ENCODE peak calls at places on chromosomes 3 and 15, in four cellular contexts. One of them, this sample, is unnamed.

GRCh38 chr3:24128195-24129005 is 183.3 kb downstream of the NR1D2 start:
- DNase-seq in K562: no peak
- DNase-seq in GM12878: no peak
- DNase-seq in WTC11: no peak
- DNase-seq in this sample: no peak

GRCh38 chr3:107846282-107846852 is 244.5 kb downstream of the CD47 start:
- DNase-seq in GM12878: no peak
- DNase-seq in K562: peak
- DNase-seq in WTC11: peak
- DNase-seq in this sample: peak

GRCh38 chr3:21942328-21942727 is 191.3 kb upstream of the ZNF385D start:
- DNase-seq in WTC11: no peak
- DNase-seq in K562: no peak
- DNase-seq in GM12878: no peak
- DNase-seq in this sample: no peak

GRCh38 chr15:44495562-44495961 is 41.4 kb upstream of the EIF3J start:
- DNase-seq in GM12878: no peak
- DNase-seq in WTC11: no peak
- DNase-seq in K562: no peak
- DNase-seq in this sample: no peak

GRCh38 chr3:30747771-30748281 is 141.4 kb downstream of the TGFBR2 start:
- DNase-seq in K562: no peak
- DNase-seq in GM12878: no peak
- DNase-seq in WTC11: no peak
- DNase-seq in this sample: peak

GRCh38 chr15:100940785-100941379 is 21.7 kb downstream of the LRRK1 start:
- DNase-seq in K562: no peak
- DNase-seq in GM12878: no peak
- DNase-seq in WTC11: no peak
- DNase-seq in this sample: no peak

GRCh38 chr3:161423911-161424522 is 52.7 kb upstream of the SPTSSB start:
- DNase-seq in WTC11: no peak
- DNase-seq in GM12878: no peak
- DNase-seq in K562: peak
- DNase-seq in this sample: peak

GRCh38 chr3:63960048-63960711 is 48.0 kb upstream of the SCAANT1 start:
- DNase-seq in K562: peak
- DNase-seq in WTC11: no peak
- DNase-seq in GM12878: no peak
- DNase-seq in this sample: no peak

GRCh38 chr15:91561371-91562100 is 292.0 kb upstream of the SLCO3A1 start:
- DNase-seq in WTC11: no peak
- DNase-seq in GM12878: no peak
- DNase-seq in K562: no peak
- DNase-seq in this sample: no peak

GRCh38 chr15:29736745-29737023 is 85.6 kb downstream of the TJP1 start:
- DNase-seq in K562: no peak
- DNase-seq in WTC11: no peak
- DNase-seq in GM12878: no peak
- DNase-seq in this sample: peak

GRCh38 chr3:72287941-72288340 is 503.0 kb upstream of the PROK2 start:
- DNase-seq in K562: no peak
- DNase-seq in WTC11: no peak
- DNase-seq in GM12878: no peak
- DNase-seq in this sample: no peak

GRCh38 chr3:175082631-175083030 is 223.5 kb downstream of the NAALADL2 start:
- DNase-seq in WTC11: no peak
- DNase-seq in K562: no peak
- DNase-seq in GM12878: no peak
- DNase-seq in this sample: no peak

GRCh38 chr15:67792250-67792942 is 32.9 kb upstream of the SKOR1 start:
- DNase-seq in K562: no peak
- DNase-seq in WTC11: no peak
- DNase-seq in GM12878: no peak
- DNase-seq in this sample: no peak
- TF ChIP-seq TCF7 in K562: no peak
- TF ChIP-seq TCF7 in WTC11: no peak
- TF ChIP-seq TCF7 in GM12878: no peak
- TF ChIP-seq TCF7 in this sample: no peak

GRCh38 chr15:68820205-68820588 is 498 bp downstream of the ANP32A start:
- DNase-seq in K562: no peak
- DNase-seq in GM12878: no peak
- DNase-seq in WTC11: no peak
- DNase-seq in this sample: peak
- TF ChIP-seq TCF7 in K562: no peak
- TF ChIP-seq TCF7 in GM12878: no peak
- TF ChIP-seq TCF7 in WTC11: no peak
- TF ChIP-seq TCF7 in this sample: no peak

DNA sequence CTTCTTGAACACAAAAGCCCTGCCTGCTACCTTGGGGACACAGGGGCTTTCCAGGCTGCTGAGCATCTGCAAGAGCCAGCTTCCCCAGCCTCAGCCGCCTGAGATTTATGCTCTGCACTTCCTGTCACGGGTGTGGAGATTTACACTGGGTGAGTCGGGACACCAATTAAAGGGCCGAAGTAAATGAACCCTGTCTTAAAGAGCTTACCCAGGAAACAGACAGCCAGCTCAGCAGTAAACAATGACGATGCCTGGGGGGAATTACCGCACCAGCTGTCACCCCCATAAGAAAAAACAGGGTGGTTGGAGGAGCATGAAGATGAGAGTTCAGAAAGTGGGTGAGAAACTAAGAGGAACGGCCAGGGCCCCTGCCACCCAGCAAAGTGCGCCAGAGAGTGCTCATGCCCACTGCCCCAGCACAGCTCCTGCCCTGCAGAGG is 37.5 kb upstream of the IQSEC1 start:
- DNase-seq in K562: no peak
- DNase-seq in WTC11: no peak
- DNase-seq in GM12878: peak
- DNase-seq in this sample: no peak
- TF ChIP-seq TCF7 in K562: no peak
- TF ChIP-seq TCF7 in WTC11: no peak
- TF ChIP-seq TCF7 in GM12878: no peak
- TF ChIP-seq TCF7 in this sample: no peak

DNA sequence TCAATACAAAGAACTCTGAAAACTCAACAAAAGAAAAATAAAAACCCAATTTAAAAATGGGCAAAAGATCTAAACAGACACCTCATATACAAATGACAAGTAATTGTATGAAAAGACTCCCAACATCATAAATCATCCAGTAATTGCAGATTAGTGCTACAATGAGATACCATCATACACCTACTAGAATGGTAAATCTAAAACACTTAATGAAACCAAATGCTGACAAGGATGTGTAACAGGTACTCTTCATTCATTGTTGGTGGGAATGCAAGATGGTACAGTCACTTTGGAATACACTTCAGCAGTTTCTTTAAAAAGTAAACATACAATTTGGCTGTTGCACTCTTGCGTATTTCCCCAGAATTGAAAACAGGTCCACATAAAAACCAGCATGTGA is 68.4 kb downstream of the LHFPL4 start:
- DNase-seq in WTC11: no peak
- DNase-seq in GM12878: no peak
- DNase-seq in K562: no peak
- DNase-seq in this sample: no peak
- TF ChIP-seq TCF7 in WTC11: no peak
- TF ChIP-seq TCF7 in GM12878: no peak
- TF ChIP-seq TCF7 in K562: no peak
- TF ChIP-seq TCF7 in this sample: no peak

GRCh38 chr3:11291808-11292207 is 19.6 kb downstream of the ATG7 start:
- DNase-seq in GM12878: no peak
- DNase-seq in WTC11: no peak
- DNase-seq in K562: no peak
- DNase-seq in this sample: no peak

GRCh38 chr3:11288021-11288491 is 15.9 kb downstream of the ATG7 start:
- DNase-seq in K562: no peak
- DNase-seq in WTC11: no peak
- DNase-seq in GM12878: no peak
- DNase-seq in this sample: no peak

GRCh38 chr3:11289864-11290263 is 17.7 kb downstream of the ATG7 start:
- DNase-seq in K562: no peak
- DNase-seq in WTC11: no peak
- DNase-seq in GM12878: peak
- DNase-seq in this sample: no peak

GRCh38 chr3:11288786-11289637 is 16.8 kb downstream of the ATG7 start:
- DNase-seq in GM12878: peak
- DNase-seq in WTC11: no peak
- DNase-seq in K562: peak
- DNase-seq in this sample: peak

DNA sequence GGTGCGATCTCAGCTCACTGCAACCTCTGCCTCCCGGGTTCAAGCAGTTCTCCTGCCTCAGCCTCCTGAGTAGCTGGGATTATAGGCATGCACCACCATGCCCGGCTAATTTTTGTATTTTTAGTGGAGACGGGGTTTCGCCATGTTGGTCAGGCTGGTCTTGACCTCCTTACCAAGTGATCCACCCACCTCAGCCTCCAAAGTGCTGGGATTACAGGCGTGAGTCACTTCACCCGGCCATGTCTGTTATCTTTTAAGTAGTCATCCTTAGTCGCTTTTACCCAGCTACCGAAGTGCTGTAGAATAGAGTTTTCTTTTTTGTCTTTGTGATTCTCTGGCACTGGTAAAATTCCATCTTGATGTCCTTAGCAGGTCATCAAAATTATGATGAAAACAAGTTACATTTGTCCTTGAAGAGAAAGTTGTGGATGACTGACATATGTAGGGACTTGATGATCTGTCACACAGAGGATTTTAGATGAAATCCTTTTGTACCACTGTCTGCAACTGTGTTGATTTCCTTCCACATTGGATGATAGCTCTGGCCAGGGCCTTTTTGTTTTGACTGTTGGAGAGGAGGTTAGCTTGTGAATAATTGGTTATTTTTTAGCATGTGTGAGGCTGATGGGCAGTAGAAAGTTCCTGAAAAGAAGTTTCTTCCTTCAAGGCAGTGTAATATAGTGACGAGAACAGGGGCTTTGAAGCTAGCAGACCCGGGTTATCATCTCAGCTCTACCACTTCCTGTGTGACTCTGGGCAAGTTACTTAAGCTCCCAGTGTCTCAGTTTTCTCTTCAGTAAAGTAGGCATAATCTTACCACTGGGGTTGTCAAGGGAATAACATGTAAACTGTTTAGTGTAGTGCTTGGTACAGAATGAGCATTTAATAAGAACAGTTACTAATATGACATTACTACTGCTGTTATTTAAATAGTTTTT is 18.8 kb downstream of the ATG7 start:
- DNase-seq in GM12878: no peak
- DNase-seq in WTC11: no peak
- DNase-seq in K562: no peak
- DNase-seq in this sample: no peak
- TF ChIP-seq TCF7 in GM12878: no peak
- TF ChIP-seq TCF7 in WTC11: no peak
- TF ChIP-seq TCF7 in K562: no peak
- TF ChIP-seq TCF7 in this sample: no peak

DNA sequence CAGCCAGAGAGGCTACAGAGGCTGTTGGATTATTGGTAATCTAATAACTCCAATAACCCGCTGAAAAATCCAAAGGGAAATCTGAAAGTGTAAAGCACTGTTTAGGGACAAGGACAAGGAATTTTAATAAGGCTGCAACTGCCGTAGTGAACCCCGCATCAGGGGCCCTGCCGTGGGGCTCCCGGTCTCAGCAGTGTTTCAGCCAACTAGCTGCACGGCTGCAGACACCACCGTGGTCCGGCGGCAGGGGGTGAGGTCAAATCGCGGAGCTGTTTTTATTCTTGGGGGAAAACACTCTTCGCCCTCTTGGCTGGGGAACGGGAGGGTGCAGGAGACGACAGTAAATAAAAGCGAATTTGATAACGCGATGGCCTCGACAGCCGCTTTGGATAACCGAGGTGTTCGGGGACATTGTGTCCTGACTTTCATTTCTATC is 6.1 kb downstream of the BCL6 start:
- DNase-seq in GM12878: no peak
- DNase-seq in WTC11: peak
- DNase-seq in K562: no peak
- DNase-seq in this sample: no peak
- TF ChIP-seq TCF7 in GM12878: no peak
- TF ChIP-seq TCF7 in WTC11: no peak
- TF ChIP-seq TCF7 in K562: no peak
- TF ChIP-seq TCF7 in this sample: no peak

GRCh38 chr15:39242345-39242744 is 338.5 kb upstream of the THBS1 start:
- DNase-seq in K562: no peak
- DNase-seq in WTC11: no peak
- DNase-seq in GM12878: no peak
- DNase-seq in this sample: no peak
- TF ChIP-seq TCF7 in K562: no peak
- TF ChIP-seq TCF7 in WTC11: no peak
- TF ChIP-seq TCF7 in GM12878: no peak
- TF ChIP-seq TCF7 in this sample: no peak

GRCh38 chr3:54987719-54988118 is 59.9 kb upstream of the LRTM1 start:
- DNase-seq in K562: no peak
- DNase-seq in WTC11: no peak
- DNase-seq in GM12878: no peak
- DNase-seq in this sample: no peak

GRCh38 chr3:54983266-54983910 is 55.5 kb upstream of the LRTM1 start:
- DNase-seq in GM12878: no peak
- DNase-seq in K562: no peak
- DNase-seq in WTC11: no peak
- DNase-seq in this sample: no peak

GRCh38 chr3:54989023-54989380 is 61.1 kb upstream of the LRTM1 start:
- DNase-seq in GM12878: no peak
- DNase-seq in WTC11: no peak
- DNase-seq in K562: no peak
- DNase-seq in this sample: no peak

GRCh38 chr3:54986294-54986693 is 58.4 kb upstream of the LRTM1 start:
- DNase-seq in WTC11: no peak
- DNase-seq in GM12878: no peak
- DNase-seq in K562: no peak
- DNase-seq in this sample: no peak

GRCh38 chr3:54988302-54989022 is 60.6 kb upstream of the LRTM1 start:
- DNase-seq in WTC11: no peak
- DNase-seq in GM12878: no peak
- DNase-seq in K562: no peak
- DNase-seq in this sample: no peak
- TF ChIP-seq TCF7 in WTC11: no peak
- TF ChIP-seq TCF7 in GM12878: no peak
- TF ChIP-seq TCF7 in K562: no peak
- TF ChIP-seq TCF7 in this sample: no peak

GRCh38 chr3:16319307-16319706 is 54.3 kb downstream of the OXNAD1 start:
- DNase-seq in WTC11: peak
- DNase-seq in GM12878: no peak
- DNase-seq in K562: peak
- DNase-seq in this sample: peak
- TF ChIP-seq TCF7 in WTC11: no peak
- TF ChIP-seq TCF7 in GM12878: no peak
- TF ChIP-seq TCF7 in K562: no peak
- TF ChIP-seq TCF7 in this sample: no peak